ENCODE peak calls at places on chromosomes 6 and 20, in ten cellular contexts. V is HCT116, P is Peyer's patch, B is adrenal gland, F is stomach, G is uterus, D is tibial nerve, L is body of pancreas, Y is breast epithelium, J is NB4. X is an unnamed sample.

GRCh38 chr6:121465101-121465500 is 29.7 kb downstream of the GJA1 start:
- DNase-seq in G (no peak), P (no peak), L (no peak), F (no peak), V (no peak), J (no peak), Y (no peak), D (no peak), B (no peak), X (peak; percentile 43)

GRCh38 chr20:15895560-15896084 is 677.6 kb downstream of the KIF16B start:
- DNase-seq in V (no peak), L (no peak), P (no peak), F (no peak), Y (no peak), B (no peak), G (no peak), J (no peak), D (no peak), X (no peak)

GRCh38 chr6:132443206-132443605 is 41.9 kb upstream of the MOXD1 start:
- DNase-seq in F (no peak), P (no peak), J (no peak), D (no peak), V (no peak), B (no peak), L (no peak), Y (no peak), G (no peak), X (no peak)

GRCh38 chr20:37627060-37627766 is 66.6 kb upstream of the CTNNBL1 start:
- DNase-seq in B (peak; percentile 36), D (peak; percentile 7), V (peak; percentile 8), L (peak; percentile 4), Y (no peak), G (peak; percentile 31), F (no peak), J (peak; percentile 71), P (peak; percentile 49), X (no peak)

GRCh38 chr20:35145141-35145564 is 2.0 kb downstream of the EDEM2 start:
- DNase-seq in B (no peak), G (no peak), Y (no peak), V (peak; percentile 47), L (peak; percentile 22), J (peak; percentile 72), F (no peak), P (peak; percentile 61), D (no peak), X (no peak)

GRCh38 chr6:77440206-77440976 is 22.9 kb downstream of the HTR1B start:
- DNase-seq in V (no peak), J (no peak), Y (no peak), B (no peak), D (no peak), F (no peak), G (no peak), L (no peak), P (no peak), X (no peak)

GRCh38 chr6:71287038-71287437 is 1.6 kb upstream of the OGFRL1 start:
- DNase-seq in V (no peak), Y (peak; percentile 43), F (no peak), L (peak; percentile 61), J (peak; percentile 63), G (no peak), B (peak; percentile 51), D (peak; percentile 58), P (no peak), X (peak; percentile 86)

GRCh38 chr6:161327360-161327953 is 53.6 kb upstream of the AGPAT4 start:
- DNase-seq in V (peak; percentile 26), Y (no peak), G (no peak), L (no peak), P (no peak), B (no peak), F (no peak), J (no peak), D (no peak), X (no peak)

GRCh38 chr6:152026291-152026690 is 218.8 kb downstream of the ESR1 start:
- DNase-seq in J (no peak), B (no peak), G (no peak), F (no peak), D (no peak), V (no peak), P (no peak), L (no peak), Y (no peak), X (no peak)

GRCh38 chr6:158674342-158674969 is 24.6 kb downstream of the SYTL3 start:
- DNase-seq in D (no peak), J (no peak), P (no peak), V (no peak), G (no peak), B (no peak), Y (no peak), L (no peak), F (no peak), X (peak; percentile 50)

GRCh38 chr6:114342086-114342825 is 567 bp downstream of the HS3ST5 start:
- DNase-seq in G (no peak), J (no peak), L (no peak), P (no peak), F (no peak), D (no peak), V (no peak), B (no peak), Y (no peak), X (peak; percentile 82)

GRCh38 chr6:158014505-158015187 is 33.0 kb downstream of the SYNJ2 start:
- DNase-seq in J (peak; percentile 42), Y (no peak), F (no peak), P (no peak), B (no peak), D (no peak), G (no peak), L (no peak), V (no peak), X (no peak)

GRCh38 chr20:49942303-49942702 is 6.1 kb downstream of the RNF114 start:
- DNase-seq in V (no peak), L (no peak), D (no peak), Y (no peak), P (peak; percentile 13), G (no peak), F (no peak), B (no peak), J (no peak), X (no peak)

GRCh38 chr6:12896208-12896733 is 179.7 kb downstream of the PHACTR1 start:
- DNase-seq in F (no peak), V (no peak), Y (no peak), J (no peak), D (no peak), L (no peak), G (no peak), B (no peak), P (no peak), X (no peak)

GRCh38 chr20:11267131-11267761 is 593.4 kb upstream of the JAG1 start:
- DNase-seq in J (peak; percentile 66), D (peak; percentile 12), L (peak; percentile 58), B (peak; percentile 65), V (peak; percentile 79), G (peak; percentile 71), F (no peak), Y (no peak), P (no peak), X (no peak)
- TF ChIP-seq CTCF in J (no peak), D (no peak), L (no peak), B (no peak), V (no peak), G (no peak), F (no peak), Y (no peak), P (no peak), X (no peak)

GRCh38 chr20:2485662-2486061 is 15.1 kb upstream of the SNRPB start:
- DNase-seq in V (no peak), Y (no peak), F (no peak), B (no peak), J (no peak), P (no peak), L (no peak), D (no peak), G (no peak), X (no peak)

GRCh38 chr20:2480381-2480780 is 9.8 kb upstream of the SNRPB start:
- DNase-seq in L (no peak), J (no peak), V (no peak), Y (no peak), F (no peak), P (no peak), B (no peak), G (no peak), D (no peak), X (no peak)

GRCh38 chr20:2485080-2485479 is 14.5 kb upstream of the SNRPB start:
- DNase-seq in L (no peak), G (no peak), F (no peak), D (no peak), J (no peak), P (no peak), B (no peak), Y (no peak), V (no peak), X (no peak)

DNA sequence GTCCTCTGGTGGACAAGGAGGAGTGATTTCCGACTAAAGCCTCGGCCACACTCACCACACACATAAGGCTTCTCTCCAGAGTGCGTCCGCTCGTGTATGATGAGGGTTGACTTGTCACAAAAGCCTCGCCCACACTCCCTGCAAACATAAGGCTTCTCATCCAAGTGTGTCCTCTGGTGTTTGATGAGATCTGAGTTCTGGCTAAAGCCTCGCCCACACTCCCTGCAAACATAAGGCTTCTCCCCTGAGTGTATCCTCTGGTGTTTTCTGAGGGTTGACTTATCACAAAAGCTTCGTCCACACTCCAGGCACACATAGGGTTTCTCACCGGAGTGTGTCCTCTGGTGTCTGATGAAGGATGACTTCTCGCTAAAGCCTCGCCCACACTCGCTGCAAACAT is 12.9 kb upstream of the SNRPB start:
- DNase-seq in D (no peak), L (no peak), Y (no peak), V (no peak), B (no peak), J (no peak), P (no peak), F (no peak), G (no peak), X (no peak)
- TF ChIP-seq POLR2A in D (no peak), L (no peak), Y (no peak), V (no peak), B (no peak), J (no peak), P (no peak), F (no peak), G (no peak), X (no peak)

GRCh38 chr6:112879920-112880413 is 532.8 kb downstream of the RFPL4B start:
- DNase-seq in Y (no peak), V (no peak), J (peak; percentile 29), P (peak; percentile 54), B (no peak), G (no peak), L (peak; percentile 42), D (no peak), F (peak; percentile 49), X (no peak)
- H3K4me3 ChIP-seq in Y (no peak overlapping the region), V (no peak overlapping the region), J (no peak overlapping the region), P (no peak overlapping the region), B (no peak overlapping the region), G (no peak overlapping the region), L (no peak overlapping the region), D (no peak overlapping the region), F (peak overlapping the region; percentile 32), X (no peak overlapping the region)

GRCh38 chr6:49454787-49455709 is 8.0 kb downstream of the MMUT start:
- DNase-seq in V (no peak), G (no peak), F (no peak), P (no peak), L (no peak), D (no peak), J (no peak), Y (no peak), B (no peak), X (no peak)

GRCh38 chr6:49457771-49458170 is 5.3 kb downstream of the MMUT start:
- DNase-seq in Y (no peak), B (no peak), D (no peak), P (no peak), L (no peak), V (no peak), G (no peak), F (no peak), J (no peak), X (no peak)

GRCh38 chr6:49453221-49453620 is 9.8 kb downstream of the MMUT start:
- DNase-seq in D (no peak), Y (no peak), G (no peak), V (no peak), L (no peak), J (no peak), B (no peak), P (no peak), F (no peak), X (no peak)
- TF ChIP-seq CTCF in D (peak; percentile 21), Y (no peak), G (no peak), V (peak; percentile 6), L (peak; percentile 16), J (no peak), B (no peak), P (peak; percentile 30), F (no peak), X (no peak)

X was measured in lower leg skin.